ENCODE peak calls at places on chromosomes 11 and 22, in six cellular contexts. E, B, H, M, L and F are unnamed samples.

GRCh38 chr11:87743002-87743401 is 432.2 kb downstream of the RAB38 start:
- DNase-seq in E (no peak), B (no peak), H (no peak), M (peak), L (no peak), F (no peak)

GRCh38 chr11:31641477-31642062 is 132.0 kb downstream of the ELP4 start:
- DNase-seq in E (no peak), B (peak), H (peak), M (peak), L (no peak), F (no peak)

GRCh38 chr22:47355388-47355725 is 592.9 kb downstream of the TBC1D22A start:
- DNase-seq in E (no peak), B (no peak), H (no peak), M (no peak), L (no peak), F (no peak)

GRCh38 chr11:12786891-12787290 is 112.7 kb downstream of the TEAD1 start:
- DNase-seq in E (no peak), B (no peak), H (no peak), M (peak), L (no peak), F (no peak)

GRCh38 chr11:29336727-29337212 is 680.1 kb downstream of the KCNA4 start:
- DNase-seq in E (no peak), B (peak), H (no peak), M (no peak), L (no peak), F (no peak)

GRCh38 chr11:116970485-116971292 is 127.5 kb downstream of the SIK3 start:
- DNase-seq in E (no peak), B (peak), H (no peak), M (no peak), L (no peak), F (no peak)

GRCh38 chr11:41246399-41246745 is 213.1 kb downstream of the LRRC4C start:
- DNase-seq in E (no peak), B (no peak), H (no peak), M (no peak), L (no peak), F (no peak)

GRCh38 chr11:31702966-31703365 is 108.2 kb downstream of the PAX6 start:
- DNase-seq in E (no peak), B (peak), H (peak), M (no peak), L (no peak), F (no peak)

GRCh38 chr11:44792171-44792570 is 65.4 kb downstream of the TSPAN18 start:
- DNase-seq in E (no peak), B (no peak), H (no peak), M (no peak), L (no peak), F (no peak)

GRCh38 chr22:22733881-22734373 is 89.5 kb downstream of the GGTLC2 start:
- DNase-seq in E (no peak), B (no peak), H (no peak), M (no peak), L (no peak), F (no peak)

GRCh38 chr11:10892250-10892649 is 34.4 kb upstream of the ZBED5 start:
- DNase-seq in E (no peak), B (no peak), H (no peak), M (no peak), L (no peak), F (no peak)

GRCh38 chr11:61472868-61473267 is 35.7 kb upstream of the LRRC10B start:
- DNase-seq in E (no peak), B (peak), H (no peak), M (peak), L (peak), F (no peak)

GRCh38 chr11:28833169-28833568 is 725.0 kb downstream of the METTL15 start:
- DNase-seq in E (no peak), B (no peak), H (no peak), M (no peak), L (no peak), F (no peak)

GRCh38 chr11:88544656-88545280 is 207.2 kb upstream of the CTSC start:
- DNase-seq in E (no peak), B (peak), H (no peak), M (no peak), L (no peak), F (no peak)

GRCh38 chr11:97015327-97015726 is 625.5 kb downstream of the JRKL start:
- DNase-seq in E (no peak), B (no peak), H (no peak), M (no peak), L (no peak), F (no peak)

GRCh38 chr22:36318442-36318841 is 65.5 kb downstream of the APOL1 start:
- DNase-seq in E (no peak), B (no peak), H (no peak), M (no peak), L (no peak), F (no peak)

GRCh38 chr22:36317658-36318271 is 64.8 kb downstream of the APOL1 start:
- DNase-seq in E (no peak), B (no peak), H (no peak), M (no peak), L (no peak), F (no peak)

GRCh38 chr22:36315325-36315724 is 62.4 kb downstream of the APOL1 start:
- DNase-seq in E (no peak), B (no peak), H (no peak), M (no peak), L (no peak), F (no peak)

GRCh38 chr22:36319595-36320497 is 66.9 kb downstream of the APOL1 start:
- DNase-seq in E (no peak), B (no peak), H (no peak), M (no peak), L (no peak), F (no peak)

DNA sequence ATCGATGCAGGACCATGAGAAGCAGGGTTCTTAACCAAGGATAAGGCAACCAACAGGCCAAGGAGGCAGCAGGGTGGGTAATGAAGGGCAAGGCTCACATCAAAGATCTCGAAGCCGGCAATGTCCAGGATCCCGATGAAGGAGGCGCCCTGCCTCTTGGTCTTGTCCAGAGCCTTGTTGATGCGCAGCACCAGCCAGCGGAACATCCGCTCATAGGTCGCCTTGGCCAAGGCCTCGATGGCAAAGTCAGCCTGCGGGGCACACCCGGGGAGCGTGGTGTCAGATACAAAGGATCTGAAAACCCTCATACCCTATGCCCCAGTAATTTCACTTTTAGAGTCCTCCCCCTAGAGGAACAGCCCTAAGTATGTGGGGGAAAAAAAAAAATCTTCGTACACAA is 63.5 kb downstream of the APOL1 start:
- DNase-seq in E (no peak), B (no peak), H (no peak), M (no peak), L (no peak), F (no peak)
- H3K4me3 ChIP-seq in E (no peak), B (no peak), H (no peak), M (no peak), L (no peak), F (no peak)

GRCh38 chr11:95076416-95076815 is 9.7 kb downstream of the SRSF8 start:
- DNase-seq in E (peak), B (peak), H (no peak), M (no peak), L (peak), F (peak)
- H3K4me3 ChIP-seq in E (no peak), B (no peak), H (no peak), M (no peak), L (no peak), F (no peak)

GRCh38 chr11:67585911-67586310 is 2.3 kb downstream of the GSTP1 start:
- DNase-seq in E (no peak), B (no peak), H (no peak), M (no peak), L (no peak), F (no peak)

GRCh38 chr11:67584205-67584880 is 731 bp downstream of the GSTP1 start:
- DNase-seq in E (peak), B (peak), H (no peak), M (peak), L (no peak), F (no peak)

GRCh38 chr11:67584881-67585873 is 1.6 kb downstream of the GSTP1 start:
- DNase-seq in E (no peak), B (no peak), H (no peak), M (no peak), L (no peak), F (no peak)

GRCh38 chr11:67583319-67584204 is at the start of gene GSTP1:
- DNase-seq in E (peak), B (peak), H (peak), M (peak), L (no peak), F (peak)

DNA sequence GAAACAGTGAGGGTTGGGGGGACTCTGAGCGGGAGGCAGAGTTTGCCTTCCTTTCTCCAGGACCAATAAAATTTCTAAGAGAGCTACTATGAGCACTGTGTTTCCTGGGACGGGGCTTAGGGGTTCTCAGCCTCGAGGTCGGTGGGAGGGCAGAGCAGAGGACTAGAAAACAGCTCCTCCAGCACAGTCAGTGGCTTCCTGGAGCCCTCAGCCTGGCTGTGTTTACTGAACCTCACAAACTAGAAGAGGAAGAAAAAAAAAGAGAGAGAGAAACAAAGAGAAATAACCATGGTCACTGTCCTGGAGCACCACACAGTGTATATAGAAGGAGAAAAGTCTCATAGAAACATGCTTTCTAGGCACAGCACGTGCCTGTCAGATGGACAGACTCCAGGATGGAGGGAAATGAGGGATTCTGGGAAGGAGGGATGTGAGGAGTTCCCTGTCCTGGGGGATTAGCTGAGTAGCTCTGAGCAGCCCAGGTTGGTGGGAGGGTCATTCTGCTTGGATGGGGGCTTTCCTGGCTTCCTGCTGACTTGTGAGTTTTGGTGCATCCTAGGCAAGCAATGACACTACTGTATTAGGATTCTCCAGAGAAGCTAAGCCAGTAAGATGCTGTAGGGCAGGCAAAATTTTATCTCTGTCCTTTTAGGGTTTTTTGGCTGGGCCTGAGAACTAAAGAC is 3.1 kb downstream of the GSTP1 start:
- DNase-seq in E (no peak), B (no peak), H (no peak), M (no peak), L (no peak), F (no peak)
- H3K4me3 ChIP-seq in E (no peak), B (no peak), H (no peak), M (no peak), L (no peak), F (no peak)

GRCh38 chr11:1387521-1387920 is 2.2 kb upstream of the BRSK2 start:
- DNase-seq in E (no peak), B (no peak), H (no peak), M (no peak), L (no peak), F (no peak)

GRCh38 chr11:1389103-1389931 is 417 bp upstream of the BRSK2 start:
- DNase-seq in E (peak), B (peak), H (peak), M (peak), L (peak), F (peak)

GRCh38 chr11:1387961-1388762 is 1.6 kb upstream of the BRSK2 start:
- DNase-seq in E (no peak), B (no peak), H (no peak), M (peak), L (peak), F (no peak)

GRCh38 chr11:1389932-1390587 is at the start of gene BRSK2:
- DNase-seq in E (no peak), B (no peak), H (no peak), M (no peak), L (no peak), F (no peak)

GRCh38 chr11:1388763-1389102 is 1.0 kb upstream of the BRSK2 start:
- DNase-seq in E (no peak), B (no peak), H (no peak), M (peak), L (no peak), F (no peak)
- H3K4me3 ChIP-seq in E (peak), B (peak), H (peak), M (peak), L (peak), F (peak)

DNA sequence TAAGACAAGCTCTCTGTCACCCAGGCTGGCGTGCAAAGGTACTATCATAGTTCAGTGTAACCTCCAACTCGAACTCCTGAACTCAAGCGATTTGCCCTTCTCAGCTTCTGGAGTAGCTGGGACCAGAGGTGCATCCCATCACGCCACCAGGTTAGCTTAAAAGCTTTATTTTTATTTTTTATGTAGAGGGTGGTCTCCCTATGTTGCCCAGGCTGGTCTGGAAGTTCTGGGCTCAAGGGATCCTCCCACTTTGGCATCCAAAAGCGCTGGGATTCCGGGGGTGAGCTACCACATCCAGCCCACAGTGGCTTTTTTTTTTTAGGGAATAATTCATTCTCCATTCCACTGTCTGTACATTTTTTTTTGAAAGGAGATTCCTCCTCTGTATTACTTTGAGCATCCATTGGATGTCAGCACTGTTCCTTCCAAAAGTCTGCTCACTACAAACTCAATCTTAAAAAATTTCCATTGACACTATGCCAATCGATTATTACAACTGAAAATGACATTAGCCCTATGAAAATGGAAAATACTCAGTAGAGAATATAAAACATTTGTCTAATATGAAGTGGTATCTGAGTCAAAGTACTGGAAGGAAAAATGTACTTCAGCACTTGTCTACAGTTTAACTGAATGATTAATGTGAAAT is 1.3 kb upstream of the LPXN start:
- DNase-seq in E (peak), B (peak), H (no peak), M (no peak), L (no peak), F (no peak)
- H3K4me3 ChIP-seq in E (peak), B (peak), H (peak), M (peak), L (peak), F (peak)

DNA sequence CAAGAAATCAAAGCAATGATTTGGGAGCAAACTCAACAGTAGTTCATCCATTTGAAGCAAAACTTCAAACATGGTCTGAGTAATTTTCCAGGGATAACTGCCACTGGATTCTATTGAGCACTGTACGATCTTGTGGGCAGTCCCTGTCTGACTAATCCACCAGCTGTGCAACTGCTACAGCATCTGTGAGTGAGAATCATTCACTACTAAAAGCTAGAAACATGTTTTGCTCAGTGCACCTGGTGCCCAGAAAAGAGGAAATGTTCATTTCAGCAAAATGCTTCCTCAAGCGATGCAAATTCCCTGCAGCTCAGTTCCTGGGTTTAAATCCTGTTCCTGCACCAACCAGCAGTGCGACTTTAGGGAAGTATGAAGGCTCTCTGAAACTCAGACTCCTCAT is 1077.9 kb downstream of the DLG2 start:
- DNase-seq in E (no peak), B (no peak), H (no peak), M (no peak), L (no peak), F (no peak)
- H3K4me3 ChIP-seq in E (no peak), B (no peak), H (no peak), M (no peak), L (no peak), F (no peak)